ENCODE peak calls at places on chromosomes 1 and 21, in nine cellular contexts. Z, P, H, M, C, T, U, G and E are unnamed samples.

GRCh38 chr1:54298284-54299033 is 98.5 kb downstream of the MRPL37 start:
- DNase-seq in P (no peak), H (no peak), C (no peak), Z (no peak), M (no peak), G (no peak), U (no peak), T (no peak), E (peak; percentile 45)

GRCh38 chr21:43659136-43660000 is at the start of the genes HSF2BP and RRP1B:
- DNase-seq in Z (peak; percentile 81), U (peak; percentile 88), T (peak; percentile 83), C (no peak), P (peak; percentile 41), H (peak; percentile 89), M (peak; percentile 86), G (no peak), E (peak; percentile 88)

GRCh38 chr1:6051423-6051822 is 5.7 kb downstream of the KCNAB2 start:
- DNase-seq in G (no peak), U (no peak), Z (no peak), H (no peak), T (no peak), M (no peak), P (no peak), C (no peak), E (no peak)

GRCh38 chr21:33428669-33429068 is 25.5 kb downstream of the IFNGR2 start:
- DNase-seq in C (no peak), Z (peak; percentile 77), M (no peak), H (no peak), T (no peak), P (no peak), G (no peak), U (no peak), E (no peak)

GRCh38 chr1:89802841-89803240 is 18.0 kb upstream of the LRRC8D start:
- DNase-seq in Z (no peak), C (no peak), U (no peak), T (no peak), H (no peak), P (no peak), M (no peak), G (no peak), E (no peak)

GRCh38 chr1:234589064-234589765 is 20.8 kb downstream of the IRF2BP2 start:
- DNase-seq in G (peak; percentile 75), U (no peak), H (no peak), T (no peak), Z (no peak), C (no peak), P (no peak), M (no peak), E (no peak)

GRCh38 chr1:203996126-203996525 is 76.8 kb upstream of the SOX13 start:
- DNase-seq in H (peak; percentile 68), T (no peak), C (no peak), Z (no peak), U (peak; percentile 70), G (no peak), M (no peak), P (no peak), E (no peak)

GRCh38 chr1:11736746-11737639 is 1.1 kb downstream of the AGTRAP start:
- DNase-seq in M (peak; percentile 47), C (no peak), H (peak; percentile 87), G (peak; percentile 94), P (no peak), Z (peak; percentile 51), U (peak; percentile 61), T (no peak), E (peak; percentile 55)

GRCh38 chr1:109218516-109218915 is 4.8 kb downstream of the SARS1 start:
- DNase-seq in G (no peak), H (no peak), C (no peak), M (peak; percentile 83), U (no peak), T (no peak), Z (peak; percentile 76), P (no peak), E (peak; percentile 55)

GRCh38 chr1:226217273-226217672 is 6.2 kb upstream of the MIXL1 start:
- DNase-seq in Z (no peak), T (no peak), C (no peak), M (no peak), H (no peak), P (no peak), G (peak; percentile 64), U (no peak), E (no peak)

GRCh38 chr1:241696815-241697639 is 44.9 kb downstream of the WDR64 start:
- DNase-seq in H (no peak), G (no peak), P (no peak), T (no peak), M (no peak), Z (no peak), C (no peak), U (no peak), E (no peak)

GRCh38 chr1:108712605-108713150 is at the start of gene FNDC7:
- DNase-seq in Z (no peak), U (peak; percentile 52), H (no peak), P (no peak), C (no peak), T (no peak), M (no peak), G (no peak), E (no peak)

GRCh38 chr1:11458811-11459275 is 20.1 kb upstream of the DISP3 start:
- DNase-seq in T (no peak), U (no peak), M (no peak), P (no peak), Z (no peak), C (no peak), H (no peak), G (no peak), E (peak; percentile 32)

GRCh38 chr1:56068908-56069307 is 510.5 kb downstream of the PLPP3 start:
- DNase-seq in P (no peak), G (no peak), T (no peak), H (no peak), Z (no peak), U (no peak), M (no peak), C (no peak), E (no peak)

GRCh38 chr1:39409055-39409816 is 82.2 kb upstream of the BMP8A start:
- DNase-seq in Z (peak; percentile 47), C (no peak), P (no peak), G (no peak), M (peak; percentile 34), T (peak; percentile 87), H (peak; percentile 80), U (peak; percentile 76), E (peak; percentile 43)

GRCh38 chr1:39406533-39407478 is 84.6 kb upstream of the BMP8A start:
- DNase-seq in Z (no peak), U (no peak), H (no peak), G (no peak), T (no peak), M (no peak), C (no peak), P (no peak), E (no peak)

GRCh38 chr1:39408641-39409054 is 82.8 kb upstream of the BMP8A start:
- DNase-seq in H (peak; percentile 98), T (peak; percentile 93), M (peak; percentile 93), G (peak; percentile 99), U (peak; percentile 93), C (no peak), Z (peak; percentile 96), P (peak; percentile 84), E (peak; percentile 93)

GRCh38 chr1:39407496-39407888 is 83.9 kb upstream of the BMP8A start:
- DNase-seq in H (no peak), U (no peak), C (no peak), P (no peak), T (no peak), M (no peak), G (no peak), Z (no peak), E (no peak)

GRCh38 chr1:39407889-39408640 is 83.4 kb upstream of the BMP8A start:
- DNase-seq in P (no peak), C (no peak), T (no peak), U (no peak), G (no peak), Z (no peak), H (no peak), M (peak; percentile 27), E (no peak)
- TF ChIP-seq CTCF in P (peak; percentile 16), C (peak; percentile 40), T (no peak), U (no peak), G (no peak), Z (peak; percentile 7), H (peak; percentile 9), M (no peak), E (no peak)

DNA sequence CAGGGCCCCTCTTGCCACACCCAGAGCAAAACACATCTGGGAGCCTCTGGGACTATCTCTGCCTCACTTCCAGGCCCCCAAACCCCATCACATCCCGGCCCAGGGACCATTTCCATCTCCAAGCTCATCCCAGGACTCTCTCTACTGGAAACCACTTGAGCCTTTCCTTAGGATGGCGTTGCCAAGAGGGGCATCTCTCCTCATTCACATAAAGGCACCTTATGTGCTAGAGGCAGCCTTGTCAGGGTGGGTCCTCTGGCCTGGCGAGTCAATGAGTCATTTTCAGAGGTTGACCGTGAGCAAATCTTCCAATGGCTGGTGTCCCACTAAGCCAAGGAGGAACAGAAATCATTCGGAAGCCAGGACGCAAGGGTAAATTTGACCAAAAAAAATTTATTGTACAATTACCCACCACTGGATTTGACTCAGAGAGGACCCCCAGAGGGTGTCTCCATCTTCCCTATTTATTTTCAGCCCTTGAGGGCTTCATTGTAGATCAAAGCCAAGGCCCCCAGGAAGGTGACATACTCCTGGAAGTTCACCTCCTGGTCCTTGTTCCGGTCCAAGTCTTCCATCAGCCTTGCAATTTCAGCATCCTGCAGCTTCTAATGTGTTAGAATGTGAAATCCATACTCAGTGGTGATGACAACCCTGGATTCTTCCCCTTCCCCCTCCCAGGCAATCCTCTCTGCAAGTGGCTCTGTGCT is 1.4 kb downstream of the S100A6 start:
- DNase-seq in H (peak; percentile 79), T (no peak), P (no peak), C (no peak), U (no peak), Z (no peak), M (no peak), G (no peak), E (no peak)
- TF ChIP-seq POLR2AphosphoS5 in H (no peak), T (no peak), P (no peak), C (no peak), U (no peak), Z (no peak), M (no peak), G (no peak), E (peak; percentile 20)

GRCh38 chr1:39585933-39586332 is 9.3 kb upstream of the PABPC4 start:
- DNase-seq in T (no peak), C (no peak), H (no peak), Z (no peak), P (no peak), M (no peak), G (no peak), U (no peak), E (no peak)
- H3K4me1 ChIP-seq in T (no peaks in the 10 kb centered on the region), C (no peaks in the 10 kb centered on the region), H (no peaks in the 10 kb centered on the region), Z (no peaks in the 10 kb centered on the region), P (peaks cover 3% of the 10 kb centered on the region), M (no peaks in the 10 kb centered on the region), G (no peaks in the 10 kb centered on the region), U (no peaks in the 10 kb centered on the region), E (no peaks in the 10 kb centered on the region)

DNA sequence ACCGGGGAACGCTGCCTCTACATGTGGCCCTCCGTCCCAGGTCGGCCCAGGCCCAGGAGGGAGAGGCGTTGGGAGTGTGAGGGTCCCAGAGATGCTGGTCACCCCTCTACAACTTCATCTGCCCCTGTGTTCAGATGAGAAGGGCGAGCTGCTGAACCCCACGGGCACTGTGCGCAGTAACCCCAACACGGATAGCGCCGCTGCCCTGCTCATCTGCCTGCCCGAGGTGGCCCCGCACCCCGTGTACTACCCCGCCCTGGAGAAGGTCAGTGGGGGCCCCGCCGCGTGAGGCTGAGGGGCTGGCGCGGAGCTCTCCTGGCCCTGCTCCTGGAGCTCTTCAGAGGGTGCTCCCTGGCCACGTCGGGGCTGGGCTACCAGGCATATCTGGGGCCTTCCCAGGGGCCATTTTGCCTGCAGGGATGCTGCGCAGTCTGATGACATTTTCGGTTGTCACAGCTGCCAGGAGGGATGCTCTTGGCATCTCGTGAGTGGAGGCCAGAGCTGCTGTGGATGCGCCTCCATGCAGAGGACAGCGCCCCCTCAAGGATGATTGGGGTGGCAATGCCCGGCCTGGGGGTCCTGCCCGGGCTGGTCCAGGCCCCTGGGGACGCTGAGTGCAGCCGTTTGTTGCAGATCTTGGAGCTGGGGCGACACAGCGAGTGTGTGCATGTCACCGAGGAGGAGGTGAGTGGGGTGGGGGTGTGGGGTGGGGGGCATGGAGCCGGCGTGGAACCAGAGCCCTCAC is 68.6 kb downstream of the PIK3CD start:
- DNase-seq in C (no peak), M (no peak), T (no peak), H (no peak), Z (no peak), G (no peak), U (peak; percentile 76), P (no peak), E (no peak)
- TF ChIP-seq CTCF in C (no peak), M (no peak), T (no peak), H (no peak), Z (no peak), G (no peak), U (no peak), P (peak; percentile 14), E (no peak)